ENCODE peak calls at places on chromosomes 6 and 20, in five cellular contexts. E is NCI-H1105; L is kidney; B is stimulated activated CD4-positive, alpha-beta T cell treated with anti-CD3 and anti-CD28 coated beads, TNF-alpha, amount 100 ng/mL, for 48 hours; A is EH. H is an unnamed sample.

GRCh38 chr6:168090706-168091105 is 11.7 kb upstream of the FRMD1 start:
- DNase-seq in B (no peak), L (no peak), E (no peak), A (no peak), H (no peak)

GRCh38 chr6:10451828-10452509 is 37.1 kb upstream of the TFAP2A start:
- DNase-seq in L (peak; percentile 92), A (peak; percentile 87), B (no peak), E (no peak), H (no peak)

GRCh38 chr6:167839343-167839742 is 12.6 kb downstream of the AFDN start:
- DNase-seq in E (no peak), B (no peak), L (no peak), A (no peak), H (no peak)

GRCh38 chr6:84139311-84139710 is 88.1 kb downstream of the CEP162 start:
- DNase-seq in B (no peak), A (no peak), E (no peak), L (no peak), H (no peak)

GRCh38 chr6:134117409-134117808 is 65.0 kb upstream of the SLC2A12 start:
- DNase-seq in E (no peak), B (no peak), L (no peak), A (peak; percentile 58), H (no peak)

GRCh38 chr6:150050846-150051245 is 18.1 kb downstream of the ULBP3 start:
- DNase-seq in E (no peak), L (no peak), B (no peak), A (no peak), H (no peak)

GRCh38 chr20:36504295-36504694 is 37.0 kb upstream of the MYL9 start:
- DNase-seq in E (no peak), L (no peak), A (no peak), B (no peak), H (no peak)

GRCh38 chr6:145704153-145704781 is 31.1 kb downstream of the EPM2A start:
- DNase-seq in A (peak; percentile 27), B (no peak), E (peak; percentile 2), L (no peak), H (peak; percentile 1)

GRCh38 chr20:40932436-40932835 is 96.2 kb upstream of the TOP1 start:
- DNase-seq in L (no peak), A (no peak), B (no peak), E (no peak), H (no peak)

GRCh38 chr6:35713426-35713825 is 23.4 kb upstream of the ARMC12 start:
- DNase-seq in L (peak; percentile 23), E (no peak), A (no peak), B (no peak), H (no peak)

GRCh38 chr6:39184906-39185580 is 44.2 kb downstream of the KCNK5 start:
- DNase-seq in A (no peak), L (peak; percentile 86), E (no peak), B (no peak), H (no peak)

GRCh38 chr6:44504321-44504761 is 116.8 kb downstream of the CDC5L start:
- DNase-seq in B (no peak), L (no peak), E (no peak), A (no peak), H (no peak)

GRCh38 chr6:46377209-46377608 is 114.0 kb downstream of the RCAN2 start:
- DNase-seq in E (no peak), L (no peak), A (no peak), B (no peak), H (no peak)

GRCh38 chr20:49460916-49461315 is 21.6 kb downstream of the KCNB1 start:
- DNase-seq in L (no peak), E (peak; percentile 31), A (no peak), B (no peak), H (no peak)

GRCh38 chr6:129748901-129749748 is 39.1 kb upstream of the ARHGAP18 start:
- DNase-seq in E (no peak), A (peak; percentile 80), L (no peak), B (no peak), H (no peak)

GRCh38 chr6:165245716-165246115 is 63.7 kb downstream of the C6orf118 start:
- DNase-seq in E (no peak), B (no peak), A (no peak), L (no peak), H (no peak)

GRCh38 chr6:154277578-154278128 is 79.0 kb downstream of the IPCEF1 start:
- DNase-seq in B (no peak), L (no peak), E (no peak), A (no peak), H (no peak)

GRCh38 chr6:45566882-45567281 is 189.1 kb upstream of the SUPT3H start:
- DNase-seq in E (no peak), L (no peak), B (no peak), A (peak; percentile 31), H (no peak)

GRCh38 chr6:134714113-134714512 is 235.8 kb downstream of the ALDH8A1 start:
- DNase-seq in A (no peak), L (no peak), B (no peak), E (no peak), H (no peak)

GRCh38 chr20:35342154-35342769 is 50.0 kb upstream of the FAM83C start:
- DNase-seq in L (no peak), B (no peak), A (no peak), E (no peak), H (no peak)

GRCh38 chr6:144278659-144279314 is 6.3 kb upstream of the UTRN start:
- DNase-seq in B (no peak), A (peak; percentile 59), L (no peak), E (no peak), H (no peak)

GRCh38 chr6:36677059-36677749 is 1.3 kb upstream of the CDKN1A start:
- DNase-seq in E (peak; percentile 33), A (peak; percentile 44), L (no peak), B (no peak), H (no peak)

GRCh38 chr6:56827908-56828649 is 126.8 kb upstream of the BEND6 start:
- DNase-seq in B (no peak), E (no peak), A (peak; percentile 22), L (no peak), H (no peak)

GRCh38 chr6:157155838-157156237 is 167.5 kb downstream of the TMEM242 start:
- DNase-seq in E (no peak), L (no peak), B (no peak), A (no peak), H (no peak)

GRCh38 chr6:111011360-111012142 is 29.7 kb downstream of the RPF2 start:
- DNase-seq in B (no peak), E (peak; percentile 15), L (no peak), A (peak; percentile 53), H (peak; percentile 43)

GRCh38 chr6:16694789-16695188 is 66.5 kb downstream of the ATXN1 start:
- DNase-seq in B (no peak), A (no peak), L (no peak), E (no peak), H (no peak)

GRCh38 chr6:159038914-159039884 is 5.6 kb downstream of the TAGAP start:
- DNase-seq in A (peak; percentile 50), L (no peak), E (no peak), B (no peak), H (peak; percentile 41)

GRCh38 chr20:44021186-44021585 is 106.5 kb downstream of the TOX2 start:
- DNase-seq in B (no peak), E (no peak), A (no peak), L (no peak), H (no peak)

GRCh38 chr20:24384865-24385264 is 84.6 kb upstream of the SYNDIG1 start:
- DNase-seq in L (no peak), A (no peak), E (no peak), B (no peak), H (no peak)

GRCh38 chr20:25310268-25310920 is 62.5 kb downstream of the PYGB start:
- DNase-seq in L (peak; percentile 84), B (peak; percentile 52), A (peak; percentile 97), E (no peak), H (peak; percentile 31)

GRCh38 chr6:16354692-16355091 is 116.3 kb downstream of the GMPR start:
- DNase-seq in B (no peak), L (no peak), E (no peak), A (no peak), H (no peak)

H was measured in CD4-positive, alpha-beta memory T cell.